ENCODE peak calls at places on chromosome X, in four cellular contexts. C is psoas muscle, T is lung, D is cardiac muscle cell. N is an unnamed sample.

GRCh38 chrX:15576019-15576418 is 24.7 kb downstream of the ACE2 start:
- DNase-seq in T (no peak), D (no peak), C (no peak), N (no peak)

GRCh38 chrX:133881893-133882292 is 103.5 kb downstream of the GPC3 start:
- DNase-seq in C (no peak), T (no peak), D (peak), N (no peak)

GRCh38 chrX:28120076-28120475 is 138.8 kb upstream of the DCAF8L1 start:
- DNase-seq in C (no peak), T (no peak), D (no peak), N (no peak)

GRCh38 chrX:65587616-65588526 is 53.3 kb upstream of the LAS1L start:
- DNase-seq in D (no peak), C (peak), T (peak), N (peak)

GRCh38 chrX:27890611-27891010 is 82.8 kb downstream of the MAGEB10 start:
- DNase-seq in T (no peak), C (no peak), D (no peak), N (no peak)

GRCh38 chrX:12239356-12240082 is 101.2 kb downstream of the FRMPD4 start:
- DNase-seq in C (no peak), D (no peak), T (no peak), N (no peak)

GRCh38 chrX:101682723-101683122 is 23.1 kb upstream of the ARMCX2 start:
- DNase-seq in D (no peak), T (no peak), C (no peak), N (no peak)

GRCh38 chrX:139204903-139205667 is 325.5 kb upstream of the F9 start:
- DNase-seq in C (peak), D (peak), T (no peak), N (no peak)

GRCh38 chrX:141320801-141321200 is 78.5 kb upstream of the SPANXC start:
- DNase-seq in C (no peak), D (no peak), T (no peak), N (no peak)

GRCh38 chrX:36199926-36200325 is 280.4 kb downstream of the CFAP47 start:
- DNase-seq in D (no peak), T (no peak), C (no peak), N (no peak)

GRCh38 chrX:145843196-145843595 is 25.6 kb downstream of the SLITRK2 start:
- DNase-seq in C (no peak), D (peak), T (no peak), N (no peak)
- H3K27ac ChIP-seq in C (no peak), D (peak), T (no peak), N (peak)

DNA sequence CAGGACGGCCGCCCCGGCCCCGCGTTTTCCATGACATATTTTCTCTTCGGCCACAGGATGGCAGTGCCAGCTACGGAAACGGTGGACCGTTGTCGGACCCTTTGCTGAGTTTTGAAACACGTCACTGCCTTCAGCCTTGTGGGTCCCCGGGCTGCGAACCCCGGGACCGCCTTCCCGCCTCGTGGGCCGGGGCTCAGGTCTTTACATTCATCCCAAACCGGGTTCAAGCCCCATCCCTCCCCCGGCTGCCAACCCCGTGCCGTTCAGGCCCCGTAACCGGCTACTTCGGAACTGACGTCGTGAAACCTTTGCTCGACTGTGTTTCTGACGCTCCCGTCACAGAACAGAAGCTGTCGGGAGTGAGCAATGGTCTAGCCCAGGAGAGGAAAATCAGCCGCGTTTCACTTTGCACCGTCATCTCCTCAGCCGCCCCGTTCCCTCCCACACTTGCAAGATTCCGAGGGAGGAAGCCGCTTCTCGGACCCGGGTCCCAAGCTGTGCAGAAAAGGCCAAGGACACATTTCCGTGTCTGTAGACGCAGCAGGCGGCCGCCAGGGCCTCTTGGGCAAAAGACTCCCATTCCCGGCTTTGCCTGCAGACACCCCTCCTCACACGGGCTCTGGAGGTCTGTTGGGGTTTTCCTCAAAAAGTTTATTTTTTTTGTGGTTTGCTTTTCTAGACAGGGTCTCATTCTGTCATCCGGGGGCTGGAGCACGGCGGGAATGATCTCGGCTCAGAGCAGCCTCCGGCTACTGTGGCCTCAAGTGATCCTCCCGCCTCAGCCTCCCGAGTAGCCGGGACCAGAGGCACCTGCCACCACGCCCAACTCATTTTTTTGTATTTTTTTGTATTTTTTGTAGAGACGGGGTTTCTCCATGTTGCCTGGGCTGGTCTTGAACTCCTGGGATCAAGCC is 41.4 kb upstream of the PPP2R3B start:
- DNase-seq in T (no peak), C (peak), D (peak), N (no peak)
- TF ChIP-seq CTCF in T (no peak), C (no peak), D (no peak), N (no peak)

GRCh38 chrX:21974011-21974385 is 33.5 kb downstream of the SMS start:
- DNase-seq in C (no peak), T (no peak), D (no peak), N (no peak)
- H3K27ac ChIP-seq in C (no peak), T (peak), D (peak), N (no peak)

GRCh38 chrX:105273326-105273725 is 52.8 kb upstream of the TEX13A start:
- DNase-seq in D (no peak), C (no peak), T (no peak), N (no peak)
- TF ChIP-seq CTCF in D (no peak), C (no peak), T (no peak), N (no peak)

GRCh38 chrX:48473718-48473990 is 2.3 kb upstream of the FTSJ1 start:
- DNase-seq in C (no peak), T (no peak), D (no peak), N (no peak)
- H3K27ac ChIP-seq in C (no peak), T (no peak), D (no peak), N (no peak)

DNA sequence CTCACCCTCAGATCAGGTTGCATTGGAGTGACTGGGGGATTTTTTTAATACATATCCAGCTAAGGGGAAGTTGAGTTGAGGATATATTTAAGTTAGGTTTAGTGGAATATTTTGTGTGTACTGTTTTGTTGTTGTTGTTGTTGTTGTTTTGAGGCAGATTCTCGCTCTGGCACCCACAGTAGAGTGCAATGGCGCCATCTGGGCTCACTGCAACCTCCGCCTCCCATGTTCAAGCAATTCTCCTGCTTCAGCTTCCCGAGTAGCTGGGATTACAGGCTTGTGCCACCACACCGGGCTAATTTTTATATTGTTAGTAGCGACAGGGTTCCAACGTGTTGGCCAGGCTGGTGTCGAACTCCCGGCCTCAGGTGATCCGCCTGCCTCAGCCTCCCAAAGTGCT is 38.6 kb upstream of the ATP6AP2 start:
- DNase-seq in D (no peak), C (no peak), T (no peak), N (no peak)
- TF ChIP-seq CTCF in D (no peak), C (no peak), T (no peak), N (no peak)

DNA sequence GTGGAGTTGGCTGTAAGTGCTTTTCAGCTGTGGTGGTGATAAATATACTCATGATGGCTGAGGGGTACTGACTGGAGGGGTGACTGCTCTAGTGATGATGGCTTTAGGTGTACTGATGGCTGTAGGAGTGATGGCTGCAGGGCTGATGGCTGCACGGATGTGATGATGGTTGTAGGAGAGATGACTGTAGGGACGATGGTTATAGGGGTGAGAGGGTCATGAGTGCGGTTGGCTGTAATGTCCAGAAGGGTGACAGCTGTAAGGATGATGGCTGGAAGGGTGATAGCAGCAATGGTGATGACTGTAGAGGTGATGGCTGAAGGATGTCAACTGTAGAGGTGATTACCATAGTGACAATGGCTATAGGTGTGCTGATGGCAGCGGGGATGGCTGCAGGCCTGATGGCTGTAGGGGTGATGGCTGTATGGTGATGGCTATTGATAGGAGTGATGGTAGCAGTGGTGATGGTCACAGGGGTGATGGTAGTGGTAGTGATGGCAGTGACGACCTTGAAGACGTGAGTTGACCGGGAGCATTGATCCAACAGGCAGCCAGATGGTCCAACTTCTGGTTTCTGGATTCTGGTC is 570 bp upstream of the SASH3 start:
- DNase-seq in T (no peak), C (peak), D (no peak), N (no peak)
- H3K27ac ChIP-seq in T (peak), C (no peak), D (no peak), N (no peak)

GRCh38 chrX:72201836-72202536 is 20.4 kb downstream of the PIN4 start:
- DNase-seq in D (no peak), T (no peak), C (no peak), N (no peak)

GRCh38 chrX:72208126-72208525 is 26.6 kb downstream of the PIN4 start:
- DNase-seq in C (no peak), T (no peak), D (no peak), N (no peak)

GRCh38 chrX:72202792-72203401 is 21.3 kb downstream of the PIN4 start:
- DNase-seq in C (no peak), T (no peak), D (no peak), N (no peak)

GRCh38 chrX:72203421-72203820 is 21.9 kb downstream of the PIN4 start:
- DNase-seq in T (no peak), C (no peak), D (no peak), N (no peak)
- TF ChIP-seq CTCF in T (no peak), C (no peak), D (no peak), N (no peak)

N was measured in heart left ventricle.